ENCODE peak calls at places on chromosomes 4 and X, in seven cellular contexts. One of them, this sample, is unnamed.

GRCh38 chrX:101682723-101683122 is 23.1 kb upstream of the ARMCX2 start:
- DNase-seq in HCT116: no peak
- DNase-seq in A549: no peak
- DNase-seq in HL-60: no peak
- DNase-seq in SK-N-SH: no peak
- DNase-seq in K562: no peak
- DNase-seq in GM12878: no peak
- DNase-seq in this sample: no peak

GRCh38 chr4:21413807-21414370 is 534.7 kb downstream of the KCNIP4 start:
- DNase-seq in K562: no peak
- DNase-seq in SK-N-SH: no peak
- DNase-seq in GM12878: no peak
- DNase-seq in HL-60: no peak
- DNase-seq in A549: no peak
- DNase-seq in HCT116: no peak
- DNase-seq in this sample: no peak

GRCh38 chrX:68676340-68676739 is 28.9 kb downstream of the STARD8 start:
- DNase-seq in HCT116: no peak
- DNase-seq in A549: no peak
- DNase-seq in HL-60: no peak
- DNase-seq in SK-N-SH: no peak
- DNase-seq in GM12878: no peak
- DNase-seq in K562: no peak
- DNase-seq in this sample: no peak

GRCh38 chrX:71637848-71638247 is 19.5 kb upstream of the CXCR3 start:
- DNase-seq in K562: peak
- DNase-seq in A549: no peak
- DNase-seq in SK-N-SH: no peak
- DNase-seq in HL-60: no peak
- DNase-seq in GM12878: no peak
- DNase-seq in HCT116: no peak
- DNase-seq in this sample: no peak

GRCh38 chrX:66016905-66017658 is 22.8 kb downstream of the VSIG4 start:
- DNase-seq in A549: no peak
- DNase-seq in HCT116: no peak
- DNase-seq in K562: peak
- DNase-seq in HL-60: peak
- DNase-seq in SK-N-SH: no peak
- DNase-seq in GM12878: no peak
- DNase-seq in this sample: no peak

GRCh38 chrX:71098302-71098701 is 2.7 kb downstream of the FOXO4 start:
- DNase-seq in A549: peak
- DNase-seq in SK-N-SH: peak
- DNase-seq in K562: peak
- DNase-seq in HCT116: peak
- DNase-seq in HL-60: peak
- DNase-seq in GM12878: no peak
- DNase-seq in this sample: peak

GRCh38 chr4:152352645-152353116 is 183.2 kb downstream of the FBXW7 start:
- DNase-seq in HCT116: peak
- DNase-seq in K562: peak
- DNase-seq in GM12878: peak
- DNase-seq in SK-N-SH: peak
- DNase-seq in A549: peak
- DNase-seq in HL-60: no peak
- DNase-seq in this sample: peak

GRCh38 chrX:37993857-37994619 is 12.3 kb upstream of the SYTL5 start:
- DNase-seq in SK-N-SH: no peak
- DNase-seq in HL-60: peak
- DNase-seq in HCT116: peak
- DNase-seq in K562: peak
- DNase-seq in A549: peak
- DNase-seq in GM12878: peak
- DNase-seq in this sample: peak

GRCh38 chrX:121256653-121257052 is 209.2 kb downstream of the GLUD2 start:
- DNase-seq in K562: no peak
- DNase-seq in A549: no peak
- DNase-seq in HCT116: no peak
- DNase-seq in GM12878: no peak
- DNase-seq in SK-N-SH: no peak
- DNase-seq in HL-60: no peak
- DNase-seq in this sample: no peak

GRCh38 chrX:153669901-153670731 is 3.5 kb downstream of the PNCK start:
- DNase-seq in HL-60: no peak
- DNase-seq in K562: no peak
- DNase-seq in SK-N-SH: no peak
- DNase-seq in HCT116: no peak
- DNase-seq in A549: no peak
- DNase-seq in GM12878: no peak
- DNase-seq in this sample: no peak

GRCh38 chr4:98283219-98284199 is 22.3 kb downstream of the RAP1GDS1 start:
- DNase-seq in SK-N-SH: no peak
- DNase-seq in GM12878: no peak
- DNase-seq in A549: no peak
- DNase-seq in K562: no peak
- DNase-seq in HCT116: no peak
- DNase-seq in HL-60: no peak
- DNase-seq in this sample: no peak

GRCh38 chr4:7704625-7705024 is 235.0 kb downstream of the AFAP1 start:
- DNase-seq in GM12878: no peak
- DNase-seq in SK-N-SH: no peak
- DNase-seq in A549: no peak
- DNase-seq in HCT116: no peak
- DNase-seq in K562: no peak
- DNase-seq in HL-60: no peak
- DNase-seq in this sample: no peak

GRCh38 chrX:149531599-149531998 is 9.2 kb upstream of the EOLA1 start:
- DNase-seq in A549: no peak
- DNase-seq in HCT116: no peak
- DNase-seq in SK-N-SH: no peak
- DNase-seq in HL-60: peak
- DNase-seq in K562: no peak
- DNase-seq in GM12878: no peak
- DNase-seq in this sample: no peak

GRCh38 chr4:153401501-153401900 is 57.0 kb downstream of the MND1 start:
- DNase-seq in HL-60: no peak
- DNase-seq in A549: no peak
- DNase-seq in K562: no peak
- DNase-seq in GM12878: no peak
- DNase-seq in HCT116: no peak
- DNase-seq in SK-N-SH: no peak
- DNase-seq in this sample: no peak

GRCh38 chrX:54178100-54178940 is 4.7 kb downstream of the FAM120C start:
- DNase-seq in K562: no peak
- DNase-seq in HL-60: no peak
- DNase-seq in GM12878: no peak
- DNase-seq in A549: peak
- DNase-seq in SK-N-SH: no peak
- DNase-seq in HCT116: no peak
- DNase-seq in this sample: no peak

GRCh38 chrX:117610049-117610448 is 506.6 kb downstream of the KLHL13 start:
- DNase-seq in K562: no peak
- DNase-seq in SK-N-SH: no peak
- DNase-seq in A549: no peak
- DNase-seq in HL-60: no peak
- DNase-seq in HCT116: no peak
- DNase-seq in GM12878: no peak
- DNase-seq in this sample: no peak

GRCh38 chrX:153939573-153939972 is 4.7 kb upstream of the NAA10 start:
- DNase-seq in A549: no peak
- DNase-seq in GM12878: no peak
- DNase-seq in HCT116: no peak
- DNase-seq in K562: no peak
- DNase-seq in SK-N-SH: no peak
- DNase-seq in HL-60: no peak
- DNase-seq in this sample: no peak

GRCh38 chr4:127881565-127881869 is 824 bp downstream of the PLK4 start:
- DNase-seq in SK-N-SH: no peak
- DNase-seq in HL-60: no peak
- DNase-seq in K562: no peak
- DNase-seq in A549: no peak
- DNase-seq in HCT116: no peak
- DNase-seq in GM12878: no peak
- DNase-seq in this sample: no peak

GRCh38 chrX:28773807-28774206 is 186.6 kb downstream of the IL1RAPL1 start:
- DNase-seq in SK-N-SH: no peak
- DNase-seq in GM12878: no peak
- DNase-seq in A549: no peak
- DNase-seq in K562: no peak
- DNase-seq in HCT116: no peak
- DNase-seq in HL-60: no peak
- DNase-seq in this sample: no peak

GRCh38 chrX:133185119-133185518 is 33.0 kb downstream of the TFDP3 start:
- DNase-seq in SK-N-SH: no peak
- DNase-seq in A549: no peak
- DNase-seq in GM12878: no peak
- DNase-seq in K562: no peak
- DNase-seq in HCT116: no peak
- DNase-seq in HL-60: no peak
- DNase-seq in this sample: peak

GRCh38 chr4:147482281-147482680 is 1.4 kb downstream of the EDNRA start:
- DNase-seq in SK-N-SH: no peak
- DNase-seq in HL-60: no peak
- DNase-seq in A549: no peak
- DNase-seq in GM12878: no peak
- DNase-seq in K562: no peak
- DNase-seq in HCT116: no peak
- DNase-seq in this sample: no peak

GRCh38 chr4:156939801-156940200 is 31.8 kb downstream of the PDGFC start:
- DNase-seq in A549: no peak
- DNase-seq in GM12878: no peak
- DNase-seq in HCT116: no peak
- DNase-seq in HL-60: no peak
- DNase-seq in K562: no peak
- DNase-seq in SK-N-SH: no peak
- DNase-seq in this sample: no peak

GRCh38 chrX:47221756-47222155 is 3.3 kb downstream of the CDK16 start:
- DNase-seq in HCT116: no peak
- DNase-seq in A549: no peak
- DNase-seq in GM12878: no peak
- DNase-seq in SK-N-SH: no peak
- DNase-seq in K562: no peak
- DNase-seq in HL-60: no peak
- DNase-seq in this sample: no peak

GRCh38 chrX:47218280-47218919 is at the start of gene CDK16:
- DNase-seq in HCT116: peak
- DNase-seq in GM12878: peak
- DNase-seq in SK-N-SH: peak
- DNase-seq in K562: peak
- DNase-seq in HL-60: peak
- DNase-seq in A549: peak
- DNase-seq in this sample: peak

GRCh38 chrX:47217121-47217851 is 1.2 kb upstream of the CDK16 start:
- DNase-seq in A549: no peak
- DNase-seq in GM12878: no peak
- DNase-seq in HL-60: no peak
- DNase-seq in K562: no peak
- DNase-seq in SK-N-SH: peak
- DNase-seq in HCT116: no peak
- DNase-seq in this sample: peak

GRCh38 chrX:47217852-47218279 is 615 bp upstream of the CDK16 start:
- DNase-seq in A549: peak
- DNase-seq in SK-N-SH: peak
- DNase-seq in GM12878: peak
- DNase-seq in HL-60: peak
- DNase-seq in HCT116: peak
- DNase-seq in K562: peak
- DNase-seq in this sample: peak

DNA sequence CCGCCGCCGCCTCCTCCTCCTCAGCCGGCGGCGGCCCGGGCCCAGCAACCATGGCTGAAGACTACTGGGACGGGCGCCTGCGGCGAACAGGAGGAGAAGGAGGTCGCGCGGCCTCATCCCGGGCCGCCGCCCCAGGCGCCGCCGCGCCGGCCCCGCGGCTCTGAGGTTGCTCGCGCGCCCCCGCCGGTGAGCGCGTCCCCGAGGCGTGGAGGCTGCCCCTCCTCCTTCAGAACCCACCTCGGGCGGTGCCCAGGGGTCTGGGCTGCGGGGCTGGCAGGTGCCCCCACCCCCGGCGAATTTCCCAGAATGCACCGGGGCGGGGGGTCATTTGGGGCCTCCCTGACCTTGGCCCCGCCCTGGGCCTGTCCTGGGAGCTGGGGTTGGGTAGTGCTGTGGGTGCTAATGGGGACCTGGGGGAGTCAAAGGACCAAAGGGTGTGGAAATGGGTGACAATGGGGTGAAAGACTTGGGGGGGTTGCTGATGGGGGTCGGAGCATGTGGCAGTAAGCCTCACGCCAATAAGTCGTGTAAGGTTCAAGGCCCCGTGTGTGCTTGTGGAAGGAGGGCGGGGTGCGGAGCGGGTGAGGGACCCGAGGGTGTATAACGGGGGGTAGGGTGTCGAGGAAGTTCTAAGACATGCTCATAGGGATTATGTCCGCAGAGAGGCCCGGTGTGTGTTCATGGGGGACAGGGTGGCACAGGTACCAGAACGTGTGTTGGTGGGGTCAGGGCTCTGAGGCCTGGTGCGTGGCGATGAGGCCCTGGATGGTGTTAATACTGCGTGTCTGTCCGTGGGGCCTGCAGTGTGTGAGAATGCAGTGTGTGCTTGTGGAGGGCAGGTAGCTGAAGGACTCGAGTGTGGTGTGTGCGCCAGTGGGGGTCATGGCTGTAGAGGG is 687 bp downstream of the CDK16 start:
- DNase-seq in HL-60: peak
- DNase-seq in GM12878: no peak
- DNase-seq in K562: peak
- DNase-seq in HCT116: no peak
- DNase-seq in SK-N-SH: peak
- DNase-seq in A549: peak
- DNase-seq in this sample: peak
- TF ChIP-seq REST in HL-60: no peak
- TF ChIP-seq REST in GM12878: no peak
- TF ChIP-seq REST in K562: no peak
- TF ChIP-seq REST in HCT116: no peak
- TF ChIP-seq REST in SK-N-SH: no peak
- TF ChIP-seq REST in A549: no peak
- TF ChIP-seq REST in this sample: no peak

GRCh38 chr4:158914178-158914577 is 145.4 kb downstream of the FNIP2 start:
- DNase-seq in A549: peak
- DNase-seq in HL-60: no peak
- DNase-seq in K562: no peak
- DNase-seq in GM12878: no peak
- DNase-seq in HCT116: no peak
- DNase-seq in SK-N-SH: no peak
- DNase-seq in this sample: no peak
- TF ChIP-seq REST in A549: no peak
- TF ChIP-seq REST in HL-60: no peak
- TF ChIP-seq REST in K562: no peak
- TF ChIP-seq REST in GM12878: no peak
- TF ChIP-seq REST in HCT116: no peak
- TF ChIP-seq REST in SK-N-SH: no peak
- TF ChIP-seq REST in this sample: no peak

GRCh38 chrX:56729152-56729557 is at the start of gene NBDY:
- DNase-seq in K562: peak
- DNase-seq in HL-60: peak
- DNase-seq in HCT116: no peak
- DNase-seq in SK-N-SH: peak
- DNase-seq in GM12878: no peak
- DNase-seq in A549: peak
- DNase-seq in this sample: peak
- TF ChIP-seq REST in K562: no peak
- TF ChIP-seq REST in HL-60: no peak
- TF ChIP-seq REST in HCT116: no peak
- TF ChIP-seq REST in SK-N-SH: no peak
- TF ChIP-seq REST in GM12878: no peak
- TF ChIP-seq REST in A549: no peak
- TF ChIP-seq REST in this sample: no peak

GRCh38 chr4:10529256-10529890 is 72.1 kb upstream of the ZNF518B start:
- DNase-seq in HL-60: no peak
- DNase-seq in SK-N-SH: no peak
- DNase-seq in HCT116: peak
- DNase-seq in K562: peak
- DNase-seq in GM12878: no peak
- DNase-seq in A549: no peak
- DNase-seq in this sample: no peak
- TF ChIP-seq REST in HL-60: no peak
- TF ChIP-seq REST in SK-N-SH: no peak
- TF ChIP-seq REST in HCT116: no peak
- TF ChIP-seq REST in K562: no peak
- TF ChIP-seq REST in GM12878: no peak
- TF ChIP-seq REST in A549: no peak
- TF ChIP-seq REST in this sample: no peak